ENCODE peak calls at places on chromosomes 11 and 22, in nine cellular contexts. L, K, T, U, Y, N, G, R and F are unnamed samples.

GRCh38 chr11:63998558-63999348 is 12.5 kb downstream of the OTUB1 start:
- DNase-seq in L (no peak), K (no peak), T (no peak), U (peak), Y (no peak), N (no peak), G (no peak), R (peak), F (no peak)

GRCh38 chr22:23509571-23510302 is 70.4 kb downstream of the IGLL1 start:
- DNase-seq in L (no peak), K (peak), T (no peak), U (peak), Y (no peak), N (peak), G (no peak), R (no peak), F (peak)

GRCh38 chr11:75428301-75428724 is 4.7 kb downstream of the KLHL35 start:
- DNase-seq in L (peak), K (peak), T (peak), U (no peak), Y (peak), N (peak), G (no peak), R (peak), F (peak)

GRCh38 chr11:78230161-78230877 is 41.6 kb downstream of the USP35 start:
- DNase-seq in L (no peak), K (no peak), T (no peak), U (no peak), Y (no peak), N (no peak), G (no peak), R (no peak), F (no peak)

GRCh38 chr22:49272546-49273125 is 555.0 kb downstream of the BRD1 start:
- DNase-seq in L (no peak), K (no peak), T (no peak), U (no peak), Y (no peak), N (no peak), G (no peak), R (no peak), F (no peak)

GRCh38 chr11:20156280-20156875 is 3.9 kb downstream of the DBX1 start:
- DNase-seq in L (no peak), K (no peak), T (no peak), U (no peak), Y (peak), N (no peak), G (no peak), R (no peak), F (no peak)

GRCh38 chr22:32202539-32203180 is 2.2 kb downstream of the RFPL2 start:
- DNase-seq in L (peak), K (peak), T (peak), U (peak), Y (peak), N (peak), G (peak), R (peak), F (peak)

GRCh38 chr22:38477515-38477914 is 9.6 kb downstream of the KDELR3 start:
- DNase-seq in L (no peak), K (no peak), T (no peak), U (peak), Y (no peak), N (no peak), G (no peak), R (no peak), F (no peak)

GRCh38 chr22:29031236-29031982 is 30.2 kb downstream of the C22orf31 start:
- DNase-seq in L (peak), K (peak), T (peak), U (peak), Y (no peak), N (peak), G (peak), R (no peak), F (peak)

GRCh38 chr11:63839508-63840355 is 822 bp downstream of the MARK2 start:
- DNase-seq in L (peak), K (no peak), T (peak), U (peak), Y (peak), N (no peak), G (peak), R (no peak), F (no peak)

GRCh38 chr11:88300888-88301477 is 36.6 kb downstream of the CTSC start:
- DNase-seq in L (no peak), K (no peak), T (no peak), U (no peak), Y (peak), N (no peak), G (no peak), R (no peak), F (no peak)

GRCh38 chr11:8036986-8037385 is 44.0 kb upstream of the TUB start:
- DNase-seq in L (no peak), K (no peak), T (no peak), U (no peak), Y (no peak), N (no peak), G (no peak), R (no peak), F (no peak)

GRCh38 chr22:28820885-28821284 is 20.5 kb upstream of the XBP1 start:
- DNase-seq in L (no peak), K (no peak), T (no peak), U (no peak), Y (no peak), N (no peak), G (no peak), R (no peak), F (no peak)

GRCh38 chr11:92286718-92287117 is 62.1 kb downstream of the FAT3 start:
- DNase-seq in L (no peak), K (no peak), T (no peak), U (no peak), Y (peak), N (no peak), G (no peak), R (no peak), F (no peak)

GRCh38 chr11:59222464-59223065 is 9.8 kb upstream of the MPEG1 start:
- DNase-seq in L (no peak), K (no peak), T (no peak), U (no peak), Y (no peak), N (no peak), G (no peak), R (no peak), F (no peak)

GRCh38 chr11:93740031-93740801 is 1.1 kb downstream of the TAF1D start:
- DNase-seq in L (peak), K (peak), T (peak), U (peak), Y (peak), N (no peak), G (peak), R (no peak), F (peak)

GRCh38 chr22:48894064-48894671 is 933.5 kb downstream of the BRD1 start:
- DNase-seq in L (no peak), K (no peak), T (no peak), U (no peak), Y (no peak), N (no peak), G (peak), R (no peak), F (no peak)

GRCh38 chr22:28547132-28547842 is 132.4 kb downstream of the TTC28 start:
- DNase-seq in L (no peak), K (peak), T (no peak), U (no peak), Y (no peak), N (no peak), G (no peak), R (no peak), F (peak)

GRCh38 chr11:111846640-111847039 is 24.7 kb downstream of the ALG9 start:
- DNase-seq in L (peak), K (peak), T (peak), U (no peak), Y (no peak), N (peak), G (no peak), R (no peak), F (peak)

GRCh38 chr11:75328426-75329277 is 22.8 kb downstream of the ARRB1 start:
- DNase-seq in L (peak), K (peak), T (peak), U (peak), Y (peak), N (peak), G (peak), R (peak), F (peak)

GRCh38 chr22:22195265-22196017 is 49.1 kb upstream of the VPREB1 start:
- DNase-seq in L (peak), K (peak), T (peak), U (peak), Y (peak), N (peak), G (peak), R (peak), F (peak)

GRCh38 chr11:3927129-3927796 is 71.8 kb downstream of the STIM1 start:
- DNase-seq in L (no peak), K (no peak), T (no peak), U (no peak), Y (no peak), N (no peak), G (no peak), R (no peak), F (no peak)

GRCh38 chr11:131373326-131373725 is 2.9 kb downstream of the NTM start:
- DNase-seq in L (no peak), K (no peak), T (no peak), U (no peak), Y (no peak), N (no peak), G (no peak), R (no peak), F (no peak)

GRCh38 chr22:32850591-32851517 is 49.3 kb downstream of the TIMP3 start:
- DNase-seq in L (no peak), K (peak), T (no peak), U (no peak), Y (no peak), N (no peak), G (no peak), R (no peak), F (peak)

GRCh38 chr11:9470765-9471164 is 10.0 kb downstream of the ZNF143 start:
- DNase-seq in L (no peak), K (no peak), T (no peak), U (no peak), Y (no peak), N (no peak), G (no peak), R (no peak), F (no peak)

GRCh38 chr11:107927559-107927958 is 689 bp upstream of the RAB39A start:
- DNase-seq in L (no peak), K (no peak), T (no peak), U (no peak), Y (no peak), N (no peak), G (no peak), R (no peak), F (no peak)

GRCh38 chr11:93099811-93100210 is 98.0 kb downstream of the SLC36A4 start:
- DNase-seq in L (no peak), K (peak), T (no peak), U (peak), Y (no peak), N (peak), G (no peak), R (no peak), F (peak)

GRCh38 chr22:47574551-47574950 is 812.1 kb downstream of the TBC1D22A start:
- DNase-seq in L (no peak), K (no peak), T (no peak), U (no peak), Y (no peak), N (no peak), G (no peak), R (no peak), F (no peak)

GRCh38 chr11:134062255-134063030 is 6.4 kb upstream of the JAM3 start:
- DNase-seq in L (no peak), K (peak), T (no peak), U (no peak), Y (no peak), N (no peak), G (no peak), R (no peak), F (no peak)

GRCh38 chr11:88535916-88536547 is 198.5 kb upstream of the CTSC start:
- DNase-seq in L (no peak), K (peak), T (peak), U (peak), Y (no peak), N (no peak), G (no peak), R (no peak), F (peak)

GRCh38 chr11:26944866-26945664 is 48.8 kb upstream of the FIBIN start:
- DNase-seq in L (no peak), K (peak), T (no peak), U (no peak), Y (no peak), N (no peak), G (no peak), R (no peak), F (peak)

GRCh38 chr11:118778898-118779297 is 12.1 kb downstream of the DDX6 start:
- DNase-seq in L (no peak), K (no peak), T (no peak), U (no peak), Y (no peak), N (no peak), G (no peak), R (no peak), F (no peak)

GRCh38 chr11:121553367-121553766 is 100.6 kb upstream of the SORL1-AS1 start:
- DNase-seq in L (no peak), K (peak), T (no peak), U (peak), Y (no peak), N (no peak), G (no peak), R (no peak), F (no peak)

GRCh38 chr11:59174664-59175033 is 2.7 kb downstream of the DTX4 start:
- DNase-seq in L (peak), K (no peak), T (peak), U (peak), Y (peak), N (no peak), G (no peak), R (no peak), F (peak)

GRCh38 chr11:117366183-117366582 is 38.5 kb downstream of the CEP164 start:
- DNase-seq in L (no peak), K (no peak), T (no peak), U (no peak), Y (no peak), N (no peak), G (no peak), R (no peak), F (no peak)

DNA sequence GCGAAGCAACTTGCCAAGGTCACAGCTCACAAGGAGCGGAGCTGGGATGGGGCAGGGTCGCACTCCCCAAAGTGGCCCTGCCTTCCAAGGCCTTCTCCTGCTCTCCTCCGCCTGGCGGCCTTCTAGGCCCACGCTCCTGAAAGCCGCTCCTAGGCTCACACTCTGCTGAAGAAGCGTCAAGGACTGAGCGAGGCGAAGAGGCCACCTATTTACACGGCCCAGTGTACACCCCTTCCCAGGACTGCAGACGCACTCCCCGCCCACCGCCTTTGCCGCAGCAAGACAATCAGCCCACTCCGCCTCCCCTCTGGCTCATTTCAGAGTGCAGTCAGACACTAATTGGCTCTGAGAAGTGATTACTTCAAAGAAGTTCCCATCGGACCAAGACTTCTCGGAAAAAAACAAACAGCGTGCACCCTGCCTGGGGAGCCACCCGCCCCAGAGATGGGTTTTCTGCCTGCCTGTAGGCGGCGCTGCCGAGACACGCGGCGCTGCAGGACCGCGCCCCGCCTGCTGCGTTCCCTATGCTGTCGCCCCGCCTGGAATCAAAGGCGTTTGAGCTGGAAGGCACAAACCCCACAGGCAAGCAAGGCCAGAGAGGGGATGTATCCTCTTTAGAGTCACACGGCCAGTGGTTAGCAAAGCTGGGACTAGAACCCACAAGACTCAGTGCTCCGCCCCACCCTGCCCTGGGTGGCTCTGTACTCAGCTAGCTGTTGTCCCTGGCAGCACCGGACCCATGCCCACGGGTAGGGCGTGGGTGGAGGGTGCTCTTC is 414.8 kb downstream of the BUD13 start:
- DNase-seq in L (peak), K (peak), T (no peak), U (no peak), Y (no peak), N (no peak), G (peak), R (peak), F (no peak)
- TF ChIP-seq CTCF in L (peak), K (no peak), T (no peak), U (peak), Y (no peak), N (peak), G (peak), R (peak), F (no peak)

GRCh38 chr22:19680911-19681862 is 33.1 kb upstream of the SEPTIN5 start:
- DNase-seq in L (no peak), K (no peak), T (no peak), U (no peak), Y (no peak), N (no peak), G (no peak), R (no peak), F (no peak)

GRCh38 chr22:19680287-19680881 is 33.9 kb upstream of the SEPTIN5 start:
- DNase-seq in L (no peak), K (no peak), T (no peak), U (no peak), Y (no peak), N (no peak), G (no peak), R (no peak), F (no peak)

GRCh38 chr22:19679476-19680099 is 34.7 kb upstream of the SEPTIN5 start:
- DNase-seq in L (no peak), K (no peak), T (peak), U (no peak), Y (peak), N (no peak), G (peak), R (peak), F (peak)

GRCh38 chr22:19678949-19679348 is 35.4 kb upstream of the SEPTIN5 start:
- DNase-seq in L (no peak), K (no peak), T (no peak), U (no peak), Y (no peak), N (no peak), G (no peak), R (no peak), F (no peak)

GRCh38 chr22:19681863-19682245 is 32.4 kb upstream of the SEPTIN5 start:
- DNase-seq in L (no peak), K (no peak), T (no peak), U (no peak), Y (no peak), N (no peak), G (no peak), R (no peak), F (no peak)
- TF ChIP-seq CTCF in L (no peak), K (no peak), T (no peak), U (no peak), Y (no peak), N (no peak), G (no peak), R (no peak), F (no peak)

GRCh38 chr11:17770917-17771316 is 36.3 kb downstream of the KCNC1 start:
- DNase-seq in L (no peak), K (peak), T (no peak), U (no peak), Y (no peak), N (no peak), G (no peak), R (no peak), F (peak)
- TF ChIP-seq CTCF in L (no peak), K (peak), T (no peak), U (peak), Y (no peak), N (peak), G (no peak), R (no peak), F (no peak)

GRCh38 chr11:2250485-2250884 is 19.9 kb downstream of the ASCL2 start:
- DNase-seq in L (no peak), K (no peak), T (no peak), U (no peak), Y (no peak), N (no peak), G (no peak), R (no peak), F (no peak)

GRCh38 chr11:2248762-2249161 is 21.6 kb downstream of the ASCL2 start:
- DNase-seq in L (no peak), K (no peak), T (no peak), U (no peak), Y (no peak), N (no peak), G (no peak), R (no peak), F (no peak)

GRCh38 chr11:2249191-2249916 is 21.0 kb downstream of the ASCL2 start:
- DNase-seq in L (no peak), K (no peak), T (no peak), U (no peak), Y (no peak), N (no peak), G (no peak), R (no peak), F (no peak)

GRCh38 chr11:2251138-2251537 is 19.2 kb downstream of the ASCL2 start:
- DNase-seq in L (no peak), K (no peak), T (no peak), U (no peak), Y (no peak), N (no peak), G (no peak), R (no peak), F (no peak)

DNA sequence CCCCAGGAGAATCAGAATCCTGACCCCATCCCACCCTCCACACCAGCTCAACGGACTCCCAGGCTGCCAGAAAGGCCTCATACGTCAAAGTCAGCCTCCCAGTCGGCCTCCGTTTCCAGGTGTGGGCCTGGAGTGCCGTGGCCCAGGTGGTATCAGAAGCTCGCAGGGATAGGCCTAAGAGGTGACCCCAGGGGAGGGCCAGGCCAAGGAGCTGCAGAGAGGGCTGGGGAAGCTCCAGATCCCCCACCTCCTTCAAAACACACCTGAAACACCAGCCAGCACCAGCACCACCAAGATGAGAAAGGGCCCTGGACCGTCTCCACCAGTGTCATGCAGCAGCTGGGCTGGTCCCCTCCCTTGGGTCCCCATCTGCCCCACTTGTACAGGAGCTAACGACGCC is 20.3 kb downstream of the ASCL2 start:
- DNase-seq in L (no peak), K (no peak), T (no peak), U (no peak), Y (no peak), N (no peak), G (no peak), R (no peak), F (no peak)
- TF ChIP-seq CTCF in L (no peak), K (no peak), T (no peak), U (no peak), Y (no peak), N (no peak), G (no peak), R (no peak), F (no peak)

GRCh38 chr11:114472661-114473060 is 33.4 kb downstream of the REXO2 start:
- DNase-seq in L (no peak), K (peak), T (no peak), U (no peak), Y (no peak), N (no peak), G (no peak), R (no peak), F (no peak)
- TF ChIP-seq CTCF in L (no peak), K (no peak), T (no peak), U (no peak), Y (no peak), N (no peak), G (no peak), R (no peak), F (no peak)

GRCh38 chr11:1785749-1786261 is 22.1 kb upstream of the CTSD start:
- DNase-seq in L (no peak), K (no peak), T (no peak), U (no peak), Y (no peak), N (no peak), G (no peak), R (no peak), F (no peak)
- TF ChIP-seq CTCF in L (no peak), K (no peak), T (no peak), U (no peak), Y (no peak), N (no peak), G (no peak), R (no peak), F (no peak)